ENCODE peak calls at places on chromosomes 1 and 21, in four cellular contexts. C, K, F and N are unnamed samples. For H3K36me3, the result is how much of the 10 kb centered on the place peaks cover.

GRCh38 chr1:6770727-6771567 is 14.3 kb upstream of the CAMTA1 start:
- DNase-seq in F (no peak), C (peak), K (no peak), N (peak)

GRCh38 chr1:20439282-20439681 is 46.7 kb downstream of the CAMK2N1 start:
- DNase-seq in K (no peak), C (peak), F (no peak), N (peak)

GRCh38 chr1:54464477-54465146 is 58.4 kb upstream of the SSBP3 start:
- DNase-seq in F (no peak), K (no peak), C (peak), N (no peak)

GRCh38 chr1:175839678-175840669 is 96.6 kb upstream of the TNR start:
- DNase-seq in K (peak), F (no peak), C (no peak), N (no peak)

GRCh38 chr1:241499910-241500309 is 19.6 kb downstream of the FH start:
- DNase-seq in K (no peak), C (peak), F (no peak), N (peak)

GRCh38 chr21:14010729-14011128 is 200.0 kb downstream of the LIPI start:
- DNase-seq in F (no peak), K (no peak), C (no peak), N (no peak)

GRCh38 chr1:3491291-3492246 is 37.1 kb downstream of the ARHGEF16 start:
- DNase-seq in C (peak), K (peak), F (peak), N (peak)

GRCh38 chr1:29462096-29462495 is 225.8 kb downstream of the PTPRU start:
- DNase-seq in C (no peak), F (no peak), K (no peak), N (no peak)

GRCh38 chr1:235954306-235955283 is 87.9 kb upstream of the LYST start:
- DNase-seq in F (peak), C (peak), K (peak), N (no peak)

GRCh38 chr1:172482044-172482443 is 38.2 kb upstream of the PIGC start:
- DNase-seq in K (no peak), C (no peak), F (no peak), N (no peak)

GRCh38 chr1:236998571-236998970 is 5.7 kb downstream of the MT1HL1 start:
- DNase-seq in K (no peak), C (no peak), F (no peak), N (no peak)

GRCh38 chr1:15758537-15758936 is at the start of gene FBLIM1:
- DNase-seq in F (no peak), C (no peak), K (no peak), N (peak)

GRCh38 chr1:30700528-30701265 is 22.7 kb downstream of the MATN1 start:
- DNase-seq in C (peak), K (peak), F (no peak), N (peak)

GRCh38 chr1:71706030-71706671 is 576.2 kb downstream of the NEGR1 start:
- DNase-seq in K (no peak), F (no peak), C (peak), N (peak)

GRCh38 chr1:166884040-166884642 is 8.1 kb upstream of the TADA1 start:
- DNase-seq in F (peak), K (peak), C (peak), N (peak)

GRCh38 chr1:167720965-167721616 is 691 bp upstream of the MPZL1 start:
- DNase-seq in C (peak), K (peak), F (no peak), N (peak)

GRCh38 chr1:45356186-45356585 is 15.9 kb upstream of the MUTYH start:
- DNase-seq in F (no peak), C (peak), K (no peak), N (no peak)

GRCh38 chr1:199422206-199422605 is 605.3 kb upstream of the NR5A2 start:
- DNase-seq in F (no peak), K (no peak), C (peak), N (peak)

GRCh38 chr1:82264762-82265161 is 464.0 kb downstream of the ADGRL2 start:
- DNase-seq in F (no peak), K (no peak), C (no peak), N (no peak)

GRCh38 chr21:38848187-38848609 is 42.5 kb downstream of the ETS2 start:
- DNase-seq in C (no peak), F (no peak), K (no peak), N (no peak)

GRCh38 chr1:173377266-173377665 is 99.9 kb upstream of the PRDX6 start:
- DNase-seq in K (no peak), C (no peak), F (no peak), N (no peak)

GRCh38 chr1:29499101-29499650 is 262.9 kb downstream of the PTPRU start:
- DNase-seq in K (no peak), C (no peak), F (no peak), N (no peak)

GRCh38 chr1:22328331-22329170 is 123.1 kb upstream of the ZBTB40 start:
- DNase-seq in C (no peak), F (no peak), K (no peak), N (no peak)

GRCh38 chr1:175750366-175751111 is 7.1 kb upstream of the TNR start:
- DNase-seq in K (no peak), F (no peak), C (no peak), N (no peak)

GRCh38 chr1:178399177-178399728 is 97.5 kb downstream of the CLEC20A start:
- DNase-seq in F (no peak), K (no peak), C (no peak), N (no peak)

GRCh38 chr1:37478890-37479254 is 4.5 kb downstream of the ZC3H12A start:
- DNase-seq in C (peak), F (peak), K (peak), N (no peak)

GRCh38 chr1:66239834-66240233 is 294.1 kb upstream of the SGIP1 start:
- DNase-seq in C (no peak), K (no peak), F (no peak), N (no peak)

GRCh38 chr1:41894778-41895483 is 23.8 kb downstream of the HIVEP3 start:
- DNase-seq in C (no peak), K (no peak), F (no peak), N (no peak)

GRCh38 chr1:119327436-119328155 is 41.0 kb upstream of the HAO2 start:
- DNase-seq in K (peak), F (peak), C (no peak), N (peak)

GRCh38 chr21:37073417-37074194 is 552 bp downstream of the TTC3 start:
- DNase-seq in F (peak), C (peak), K (peak), N (peak)

GRCh38 chr1:88784551-88784950 is 100.5 kb downstream of the PKN2 start:
- DNase-seq in F (no peak), K (no peak), C (no peak), N (no peak)

GRCh38 chr1:112954059-112954458 is 1.9 kb downstream of the SLC16A1 start:
- DNase-seq in F (no peak), K (no peak), C (peak), N (peak)
- H3K4me3 ChIP-seq in F (no peak), K (peak), C (no peak), N (peak)

DNA sequence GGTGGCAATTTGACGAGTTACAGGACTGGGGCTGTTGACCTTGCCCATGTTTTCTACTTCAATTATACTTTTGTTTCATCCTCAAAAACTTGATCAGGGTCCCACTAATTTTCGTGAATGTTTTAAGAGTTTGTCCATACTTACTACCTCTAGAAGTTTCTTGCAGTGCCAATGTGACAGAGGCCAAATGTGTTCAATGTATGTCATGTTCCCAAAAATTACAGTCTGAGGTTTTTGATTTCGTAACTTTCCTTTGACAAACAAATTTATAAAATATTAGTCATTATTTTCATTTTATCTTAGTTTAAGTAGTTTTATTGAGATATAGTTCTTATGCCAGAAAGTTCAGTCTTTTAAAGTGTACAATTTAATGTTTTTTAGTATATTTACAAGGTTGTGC is 15.3 kb downstream of the VPS13D start:
- DNase-seq in K (no peak), F (no peak), C (no peak), N (no peak)
- H3K36me3 ChIP-seq in K (under half), F (under half), C (under half), N (half or more)

DNA sequence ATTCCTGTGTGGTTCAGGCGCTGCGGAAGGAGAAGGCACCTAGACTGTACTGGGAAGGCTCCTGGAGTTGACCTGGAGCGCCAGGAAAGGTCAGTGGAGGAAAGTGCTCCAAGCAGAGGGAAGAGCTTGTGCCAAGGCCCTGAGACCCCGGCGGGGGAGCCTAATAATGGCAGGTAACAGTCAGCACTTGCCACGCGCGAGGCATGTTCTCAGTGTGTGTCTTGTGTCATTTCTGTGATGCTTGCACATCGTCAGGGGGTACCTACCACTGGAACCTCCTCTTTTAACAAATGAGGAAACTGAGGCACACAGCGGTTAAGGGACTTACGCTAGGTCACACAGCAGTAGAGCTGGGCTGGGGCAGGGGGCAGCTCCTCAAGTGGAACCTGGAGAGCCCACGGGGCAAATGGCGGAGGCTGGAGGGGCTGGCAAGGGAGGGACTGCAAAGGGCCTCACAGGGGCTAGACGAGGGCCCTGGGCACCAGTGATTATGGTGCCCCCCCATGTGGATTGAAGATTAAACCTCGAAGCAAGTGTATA is 976 bp upstream of the BMP8B start:
- DNase-seq in F (no peak), K (no peak), C (no peak), N (no peak)
- H3K4me3 ChIP-seq in F (peak), K (peak), C (no peak), N (no peak)

GRCh38 chr1:180101411-180101810 is 53.3 kb upstream of the QSOX1 start:
- DNase-seq in C (peak), F (no peak), K (no peak), N (no peak)

GRCh38 chr1:180098242-180098995 is 56.2 kb upstream of the QSOX1 start:
- DNase-seq in K (no peak), C (peak), F (no peak), N (peak)

DNA sequence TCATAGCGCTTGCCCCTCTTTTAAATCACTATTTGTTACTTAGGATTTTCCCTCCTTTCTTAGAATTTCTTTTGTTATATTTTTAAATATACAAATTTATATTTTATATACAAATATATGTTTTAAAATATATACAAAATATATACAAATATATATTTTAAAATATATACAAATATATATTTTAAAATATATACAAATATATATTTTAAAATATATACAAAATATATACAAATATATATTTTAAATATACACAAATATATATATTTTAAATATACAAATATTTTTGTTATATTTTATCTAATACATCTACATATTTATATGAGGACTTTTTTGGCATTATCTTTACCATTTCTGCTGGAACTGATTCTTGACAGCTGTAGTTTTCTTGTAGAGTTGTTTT is 50.9 kb upstream of the QSOX1 start:
- DNase-seq in C (no peak), F (no peak), K (no peak), N (no peak)
- H3K36me3 ChIP-seq in C (under half), F (under half), K (under half), N (half or more)